ENCODE peak calls at places on chromosome 14, in seven cellular contexts. S, L, Y, X, Z, K and F are unnamed samples.

GRCh38 chr14:43939836-43940235 is 567.2 kb downstream of the FSCB start:
- DNase-seq in Z (no peak), S (no peak), L (no peak), X (no peak), Y (no peak), K (no peak), F (no peak)

GRCh38 chr14:74419086-74419485 is 6.9 kb downstream of the SYNDIG1L start:
- DNase-seq in Y (no peak), S (no peak), X (no peak), K (no peak), L (no peak), Z (no peak), F (no peak)

GRCh38 chr14:102264775-102265174 is 40.2 kb downstream of the MOK start:
- DNase-seq in Y (no peak), S (no peak), L (no peak), K (no peak), X (no peak), Z (no peak), F (no peak)

GRCh38 chr14:55381040-55381439 is 30.6 kb downstream of the ATG14 start:
- DNase-seq in X (no peak), Z (no peak), L (no peak), K (no peak), Y (no peak), S (no peak), F (no peak)

GRCh38 chr14:68669644-68670343 is 123.1 kb downstream of the ZFP36L1 start:
- DNase-seq in S (no peak), Z (no peak), Y (no peak), L (no peak), K (no peak), X (peak; percentile 7), F (peak; percentile 29)

GRCh38 chr14:80567905-80568512 is 356.7 kb upstream of the DIO2 start:
- DNase-seq in K (no peak), S (no peak), L (no peak), X (no peak), Y (no peak), Z (no peak), F (no peak)

GRCh38 chr14:64796369-64796768 is 83.3 kb downstream of the SPTB start:
- DNase-seq in Y (no peak), X (no peak), K (no peak), S (no peak), Z (no peak), L (no peak), F (no peak)

GRCh38 chr14:77120771-77121743 is 20.5 kb downstream of the ZDHHC22 start:
- DNase-seq in X (peak; percentile 48), Y (peak; percentile 55), S (no peak), L (peak; percentile 59), Z (no peak), K (no peak), F (no peak)

GRCh38 chr14:20631023-20631820 is 10.3 kb downstream of the OR6S1 start:
- DNase-seq in Z (no peak), S (no peak), K (no peak), L (peak; percentile 37), X (peak; percentile 60), Y (peak; percentile 70), F (no peak)

GRCh38 chr14:45785240-45785639 is 532.2 kb upstream of the MIS18BP1 start:
- DNase-seq in K (no peak), S (no peak), Z (no peak), X (no peak), Y (no peak), L (peak; percentile 76), F (no peak)

GRCh38 chr14:82419933-82420332 is 886.3 kb upstream of the SEL1L start:
- DNase-seq in S (no peak), L (no peak), Y (no peak), X (no peak), Z (no peak), K (no peak), F (no peak)

GRCh38 chr14:89828473-89829200 is 125.9 kb downstream of the EFCAB11 start:
- DNase-seq in X (no peak), L (no peak), S (no peak), K (no peak), Y (no peak), Z (no peak), F (no peak)

GRCh38 chr14:58072288-58073071 is 79.5 kb downstream of the ARMH4 start:
- DNase-seq in K (no peak), Z (no peak), L (peak; percentile 41), Y (peak; percentile 39), X (peak; percentile 46), S (no peak), F (no peak)

GRCh38 chr14:92106095-92106937 is at the start of gene ATXN3:
- DNase-seq in Z (peak; percentile 91), X (peak; percentile 97), Y (peak; percentile 95), L (peak; percentile 97), K (peak; percentile 97), S (peak; percentile 99), F (peak; percentile 98)
- TF ChIP-seq CTCF in Z (peak; percentile 66), X (peak; percentile 59), Y (peak; percentile 79), L (peak; percentile 66), K (peak; percentile 35), S (peak; percentile 74), F (peak; percentile 66)

GRCh38 chr14:37615582-37616289 is 20.3 kb downstream of the TTC6 start:
- DNase-seq in Z (no peak), X (no peak), L (no peak), S (no peak), Y (no peak), K (no peak), F (no peak)
- H3K9me3 ChIP-seq in Z (peaks cover 13% of the 10 kb centered on the region), X (no peaks in the 10 kb centered on the region), L (peaks cover 35% of the 10 kb centered on the region), S (peaks cover 25% of the 10 kb centered on the region), Y (no peaks in the 10 kb centered on the region), K (peaks cover 14% of the 10 kb centered on the region), F (peaks cover 21% of the 10 kb centered on the region)

DNA sequence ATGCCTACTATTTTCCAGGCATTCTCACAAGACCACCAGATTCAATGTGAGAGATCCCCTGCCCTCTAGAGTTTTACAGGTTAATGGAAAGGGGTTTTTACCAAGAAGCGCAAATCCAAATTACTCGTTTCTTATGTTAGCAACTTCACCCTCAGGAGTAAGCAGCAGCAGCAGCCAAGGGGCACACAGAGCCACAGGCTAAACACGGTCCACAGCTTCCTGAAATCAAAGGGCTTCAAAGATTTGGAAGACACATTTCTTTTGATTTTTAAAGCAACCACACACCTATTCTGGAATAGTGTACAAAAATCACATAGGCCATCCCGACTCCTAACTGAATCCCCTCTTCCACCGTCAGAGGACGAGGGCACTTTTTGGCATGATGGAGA is 106.9 kb downstream of the ARF6 start:
- DNase-seq in X (no peak), S (no peak), L (no peak), Y (no peak), K (no peak), Z (no peak), F (no peak)
- H3K4me1 ChIP-seq in X (peaks cover 4% of the 10 kb centered on the region), S (peaks cover 53% of the 10 kb centered on the region), L (peaks cover 42% of the 10 kb centered on the region), Y (peaks cover 5% of the 10 kb centered on the region), K (peaks cover 29% of the 10 kb centered on the region), Z (peaks cover 26% of the 10 kb centered on the region), F (peaks cover 55% of the 10 kb centered on the region)

GRCh38 chr14:88184956-88185355 is 138.1 kb downstream of the KCNK10 start:
- DNase-seq in Y (no peak), Z (no peak), K (no peak), S (no peak), X (no peak), L (no peak), F (no peak)

GRCh38 chr14:88185843-88186242 is 137.2 kb downstream of the KCNK10 start:
- DNase-seq in X (no peak), S (no peak), Z (no peak), Y (no peak), L (no peak), K (no peak), F (no peak)

GRCh38 chr14:88191605-88192004 is 131.5 kb downstream of the KCNK10 start:
- DNase-seq in Y (no peak), S (no peak), L (no peak), Z (no peak), K (no peak), X (no peak), F (no peak)

GRCh38 chr14:88189840-88190191 is 133.3 kb downstream of the KCNK10 start:
- DNase-seq in X (no peak), L (no peak), K (no peak), Y (no peak), S (no peak), Z (no peak), F (no peak)

DNA sequence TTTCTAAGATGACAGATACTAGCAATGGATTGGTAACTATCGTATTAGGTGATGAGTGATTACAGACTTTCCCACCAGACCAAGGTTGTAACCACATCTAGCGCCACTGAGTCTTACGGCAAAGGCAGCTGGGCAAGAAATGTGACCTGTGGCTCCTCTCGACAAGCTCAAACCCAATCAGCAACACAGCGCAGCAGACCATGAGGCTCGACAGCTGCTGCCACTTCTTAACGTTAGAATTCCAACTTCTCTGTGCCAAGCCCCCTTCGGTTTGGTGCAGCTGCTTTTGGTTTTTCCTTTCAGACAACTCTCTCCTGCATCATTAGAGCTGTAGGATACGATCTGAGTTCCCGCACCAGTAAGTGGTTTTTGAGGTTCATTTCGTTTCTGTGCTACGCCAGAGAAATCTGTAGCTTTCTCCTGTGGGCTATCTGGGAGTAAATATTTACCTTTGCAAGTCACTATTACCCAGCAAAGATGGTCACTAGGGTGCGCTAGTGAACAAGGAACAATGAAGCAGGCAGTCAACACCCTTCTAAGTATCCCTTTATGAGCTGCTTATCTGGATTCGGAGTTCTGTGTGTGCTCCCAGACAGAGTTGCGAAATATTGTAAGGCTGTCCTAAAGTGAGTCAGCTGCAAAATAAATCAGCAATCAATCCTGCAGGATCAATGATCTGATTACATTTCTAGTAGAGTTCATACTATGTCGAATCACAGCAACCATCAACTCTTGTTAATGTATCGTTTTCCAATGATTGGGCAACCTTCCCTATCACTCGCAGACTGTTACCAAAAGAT is 133.8 kb downstream of the KCNK10 start:
- DNase-seq in L (peak; percentile 88), X (peak; percentile 81), K (peak; percentile 55), S (no peak), Y (peak; percentile 46), Z (no peak), F (no peak)
- TF ChIP-seq CTCF in L (peak; percentile 59), X (peak; percentile 62), K (no peak), S (peak; percentile 60), Y (peak; percentile 59), Z (peak; percentile 83), F (peak; percentile 52)

DNA sequence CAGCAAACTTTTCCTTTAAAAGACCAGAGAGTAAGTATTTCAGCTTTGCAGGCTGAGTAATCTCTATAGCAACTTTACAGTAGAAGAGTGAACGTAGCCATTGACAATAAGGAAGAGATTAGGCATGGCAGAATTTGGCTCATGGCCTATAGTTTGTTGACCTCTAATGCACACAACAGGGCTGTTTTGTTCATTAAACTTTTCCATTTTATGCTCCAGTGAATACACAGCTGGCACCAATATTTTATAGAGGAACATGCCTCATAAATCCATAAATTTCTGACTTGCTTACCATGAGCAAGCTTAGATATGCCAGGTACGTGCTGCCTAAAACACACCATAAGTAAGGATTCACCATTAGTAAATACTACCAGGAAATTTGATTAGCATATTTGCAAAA is 609.0 kb upstream of the STXBP6 start:
- DNase-seq in K (no peak), S (no peak), Y (no peak), Z (no peak), X (no peak), L (peak; percentile 15), F (no peak)
- H3K9me3 ChIP-seq in K (no peaks in the 10 kb centered on the region), S (no peaks in the 10 kb centered on the region), Y (no peaks in the 10 kb centered on the region), Z (no peaks in the 10 kb centered on the region), X (no peaks in the 10 kb centered on the region), L (no peaks in the 10 kb centered on the region), F (no peaks in the 10 kb centered on the region)